ENCODE peak calls at places on chromosomes 16 and 17, in four cellular contexts. One of them, this sample, is unnamed.

GRCh38 chr17:17714261-17714866 is 33.1 kb downstream of the RAI1 start:
- DNase-seq in tibial artery: no peak
- DNase-seq in tibial nerve: no peak
- DNase-seq in left ventricle myocardium inferior: no peak
- DNase-seq in this sample: no peak

GRCh38 chr16:27229891-27230470 is 26.7 kb downstream of the KDM8 start:
- DNase-seq in tibial artery: no peak
- DNase-seq in tibial nerve: no peak
- DNase-seq in left ventricle myocardium inferior: no peak
- DNase-seq in this sample: peak; percentile 35

GRCh38 chr17:34178047-34178446 is 77.0 kb upstream of the CCL2 start:
- DNase-seq in left ventricle myocardium inferior: no peak
- DNase-seq in tibial artery: no peak
- DNase-seq in tibial nerve: no peak
- DNase-seq in this sample: no peak

GRCh38 chr16:4212934-4213296 is 29.0 kb downstream of the SRL start:
- DNase-seq in tibial nerve: no peak
- DNase-seq in tibial artery: no peak
- DNase-seq in left ventricle myocardium inferior: no peak
- DNase-seq in this sample: no peak

GRCh38 chr16:60945225-60945624 is 1091.0 kb downstream of the CDH8 start:
- DNase-seq in tibial nerve: no peak
- DNase-seq in tibial artery: no peak
- DNase-seq in left ventricle myocardium inferior: no peak
- DNase-seq in this sample: no peak

GRCh38 chr17:49363251-49363650 is 1.2 kb upstream of the ZNF652 start:
- DNase-seq in tibial nerve: no peak
- DNase-seq in tibial artery: no peak
- DNase-seq in left ventricle myocardium inferior: no peak
- DNase-seq in this sample: no peak

GRCh38 chr16:85396879-85397871 is 215.9 kb upstream of the GSE1 start:
- DNase-seq in tibial artery: peak; percentile 20
- DNase-seq in tibial nerve: no peak
- DNase-seq in left ventricle myocardium inferior: peak; percentile 15
- DNase-seq in this sample: peak; percentile 40

GRCh38 chr16:29126621-29127020 is 141.8 kb downstream of the LAT start:
- DNase-seq in tibial nerve: no peak
- DNase-seq in tibial artery: no peak
- DNase-seq in left ventricle myocardium inferior: no peak
- DNase-seq in this sample: no peak

GRCh38 chr17:17843096-17843495 is 6.3 kb upstream of the SREBF1 start:
- DNase-seq in tibial nerve: no peak
- DNase-seq in left ventricle myocardium inferior: no peak
- DNase-seq in tibial artery: no peak
- DNase-seq in this sample: no peak

GRCh38 chr16:89315791-89316581 is 98.5 kb downstream of the ZNF778 start:
- DNase-seq in tibial artery: peak; percentile 37
- DNase-seq in left ventricle myocardium inferior: peak; percentile 42
- DNase-seq in tibial nerve: no peak
- DNase-seq in this sample: peak; percentile 63

GRCh38 chr17:63304704-63305261 is 141.3 kb downstream of the CYB561 start:
- DNase-seq in tibial nerve: no peak
- DNase-seq in tibial artery: no peak
- DNase-seq in left ventricle myocardium inferior: no peak
- DNase-seq in this sample: no peak
- H3K4me1 ChIP-seq in tibial nerve: no peaks in the 10 kb centered on the region
- H3K4me1 ChIP-seq in tibial artery: no peaks in the 10 kb centered on the region
- H3K4me1 ChIP-seq in left ventricle myocardium inferior: no peaks in the 10 kb centered on the region
- H3K4me1 ChIP-seq in this sample: no peaks in the 10 kb centered on the region

GRCh38 chr17:30433514-30433913 is 43.7 kb upstream of the GOSR1 start:
- DNase-seq in tibial artery: no peak
- DNase-seq in tibial nerve: no peak
- DNase-seq in left ventricle myocardium inferior: no peak
- DNase-seq in this sample: no peak
- H3K4me3 ChIP-seq in tibial artery: no peak overlapping the region
- H3K4me3 ChIP-seq in tibial nerve: no peak overlapping the region
- H3K4me3 ChIP-seq in left ventricle myocardium inferior: no peak overlapping the region
- H3K4me3 ChIP-seq in this sample: no peak overlapping the region

GRCh38 chr17:10116267-10116666 is 82.1 kb downstream of the GAS7 start:
- DNase-seq in tibial nerve: no peak
- DNase-seq in tibial artery: no peak
- DNase-seq in left ventricle myocardium inferior: no peak
- DNase-seq in this sample: no peak

GRCh38 chr17:10115536-10115932 is 82.9 kb downstream of the GAS7 start:
- DNase-seq in tibial artery: no peak
- DNase-seq in left ventricle myocardium inferior: no peak
- DNase-seq in tibial nerve: no peak
- DNase-seq in this sample: no peak

GRCh38 chr17:10116676-10117075 is 81.7 kb downstream of the GAS7 start:
- DNase-seq in left ventricle myocardium inferior: no peak
- DNase-seq in tibial artery: no peak
- DNase-seq in tibial nerve: no peak
- DNase-seq in this sample: no peak

GRCh38 chr17:10117085-10117484 is 81.3 kb downstream of the GAS7 start:
- DNase-seq in left ventricle myocardium inferior: no peak
- DNase-seq in tibial artery: no peak
- DNase-seq in tibial nerve: no peak
- DNase-seq in this sample: no peak

GRCh38 chr17:10114931-10115535 is 83.4 kb downstream of the GAS7 start:
- DNase-seq in tibial nerve: peak; percentile 91
- DNase-seq in left ventricle myocardium inferior: peak; percentile 94
- DNase-seq in tibial artery: peak; percentile 97
- DNase-seq in this sample: peak; percentile 89
- H3K27ac ChIP-seq in tibial nerve: peak overlapping the region; percentile 91
- H3K27ac ChIP-seq in left ventricle myocardium inferior: peak overlapping the region; percentile 94
- H3K27ac ChIP-seq in tibial artery: peak overlapping the region; percentile 84
- H3K27ac ChIP-seq in this sample: peak overlapping the region; percentile 87

GRCh38 chr16:14564881-14565687 is 65.0 kb downstream of the PARN start:
- DNase-seq in tibial nerve: no peak
- DNase-seq in left ventricle myocardium inferior: no peak
- DNase-seq in tibial artery: no peak
- DNase-seq in this sample: no peak
- H3K4me1 ChIP-seq in tibial nerve: no peaks in the 10 kb centered on the region
- H3K4me1 ChIP-seq in left ventricle myocardium inferior: peaks cover 32% of the 10 kb centered on the region
- H3K4me1 ChIP-seq in tibial artery: peaks cover 7% of the 10 kb centered on the region
- H3K4me1 ChIP-seq in this sample: peaks cover 47% of the 10 kb centered on the region

DNA sequence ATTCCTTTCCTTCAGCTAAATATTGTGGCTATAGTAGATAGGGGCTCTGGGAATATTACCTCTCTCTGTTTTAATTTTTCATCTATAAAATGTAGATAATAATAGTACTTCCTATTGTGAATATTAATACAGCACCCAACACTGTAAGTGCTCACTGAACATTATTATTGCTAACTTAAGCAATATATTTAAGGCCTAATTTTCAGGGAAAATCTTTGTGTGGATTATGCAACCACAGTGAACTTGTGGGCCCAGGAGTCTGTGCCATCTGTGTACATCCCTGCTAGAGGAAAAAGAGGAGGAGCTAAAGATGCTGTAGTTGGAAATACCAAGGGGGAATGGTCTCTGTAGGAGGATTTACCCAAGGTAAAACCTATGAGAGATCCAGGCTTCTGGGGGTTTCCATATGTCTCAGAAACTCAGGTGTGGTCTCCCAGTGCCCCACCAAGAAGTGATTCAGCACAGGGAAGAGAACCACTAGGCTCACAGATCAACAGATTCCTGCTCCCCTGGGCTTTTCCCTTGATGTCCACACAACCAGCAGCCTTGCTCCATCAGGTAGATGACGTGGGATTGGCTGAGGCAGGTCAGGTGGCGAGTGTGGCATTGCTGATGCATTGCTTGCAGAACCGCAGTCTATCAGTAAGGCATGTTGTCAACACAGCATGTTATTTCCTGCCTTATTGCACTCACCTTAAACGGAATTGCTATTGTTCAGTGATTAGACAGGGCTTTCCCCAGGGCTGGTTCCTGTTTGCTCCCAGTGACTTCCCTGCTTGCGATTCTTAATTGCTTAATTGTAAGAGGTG is 1.6 kb upstream of the N4BP1 start:
- DNase-seq in tibial artery: no peak
- DNase-seq in tibial nerve: no peak
- DNase-seq in left ventricle myocardium inferior: no peak
- DNase-seq in this sample: peak; percentile 67
- H3K4me3 ChIP-seq in tibial artery: no peak overlapping the region
- H3K4me3 ChIP-seq in tibial nerve: no peak overlapping the region
- H3K4me3 ChIP-seq in left ventricle myocardium inferior: no peak overlapping the region
- H3K4me3 ChIP-seq in this sample: no peak overlapping the region

DNA sequence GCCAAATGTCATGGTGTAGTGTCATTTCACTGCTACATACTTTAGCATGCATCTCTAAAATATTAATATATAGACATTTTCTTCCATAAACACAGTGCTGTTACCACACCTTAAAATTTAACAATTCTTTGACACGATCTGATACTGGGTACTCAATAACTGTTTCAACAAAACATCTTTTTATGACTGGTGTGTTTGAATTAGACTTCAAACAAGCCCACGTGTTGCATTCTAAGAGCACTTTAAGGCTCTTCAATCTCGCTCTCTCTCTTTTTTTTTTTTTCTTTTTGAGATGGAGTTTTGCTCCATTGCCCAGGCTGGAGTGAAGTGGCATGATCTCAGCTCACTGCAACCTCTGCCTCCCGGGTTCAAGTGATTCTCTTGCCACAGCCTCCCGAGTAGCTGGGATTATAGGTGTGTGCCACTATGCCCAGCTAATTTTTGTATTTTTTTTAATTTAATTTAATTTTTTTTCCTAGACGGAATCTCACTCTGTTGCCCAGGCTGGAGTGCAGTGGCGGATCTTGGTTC is 15.8 kb upstream of the SLC46A1 start:
- DNase-seq in tibial artery: no peak
- DNase-seq in left ventricle myocardium inferior: no peak
- DNase-seq in tibial nerve: no peak
- DNase-seq in this sample: no peak
- H3K27ac ChIP-seq in tibial artery: no peak overlapping the region
- H3K27ac ChIP-seq in left ventricle myocardium inferior: no peak overlapping the region
- H3K27ac ChIP-seq in tibial nerve: no peak overlapping the region
- H3K27ac ChIP-seq in this sample: no peak overlapping the region

GRCh38 chr17:64091116-64091515 is 38.8 kb downstream of the ERN1 start:
- DNase-seq in tibial artery: no peak
- DNase-seq in tibial nerve: no peak
- DNase-seq in left ventricle myocardium inferior: no peak
- DNase-seq in this sample: no peak
- H3K4me1 ChIP-seq in tibial artery: no peaks in the 10 kb centered on the region
- H3K4me1 ChIP-seq in tibial nerve: no peaks in the 10 kb centered on the region
- H3K4me1 ChIP-seq in left ventricle myocardium inferior: peaks cover 9% of the 10 kb centered on the region
- H3K4me1 ChIP-seq in this sample: peaks cover 54% of the 10 kb centered on the region

DNA sequence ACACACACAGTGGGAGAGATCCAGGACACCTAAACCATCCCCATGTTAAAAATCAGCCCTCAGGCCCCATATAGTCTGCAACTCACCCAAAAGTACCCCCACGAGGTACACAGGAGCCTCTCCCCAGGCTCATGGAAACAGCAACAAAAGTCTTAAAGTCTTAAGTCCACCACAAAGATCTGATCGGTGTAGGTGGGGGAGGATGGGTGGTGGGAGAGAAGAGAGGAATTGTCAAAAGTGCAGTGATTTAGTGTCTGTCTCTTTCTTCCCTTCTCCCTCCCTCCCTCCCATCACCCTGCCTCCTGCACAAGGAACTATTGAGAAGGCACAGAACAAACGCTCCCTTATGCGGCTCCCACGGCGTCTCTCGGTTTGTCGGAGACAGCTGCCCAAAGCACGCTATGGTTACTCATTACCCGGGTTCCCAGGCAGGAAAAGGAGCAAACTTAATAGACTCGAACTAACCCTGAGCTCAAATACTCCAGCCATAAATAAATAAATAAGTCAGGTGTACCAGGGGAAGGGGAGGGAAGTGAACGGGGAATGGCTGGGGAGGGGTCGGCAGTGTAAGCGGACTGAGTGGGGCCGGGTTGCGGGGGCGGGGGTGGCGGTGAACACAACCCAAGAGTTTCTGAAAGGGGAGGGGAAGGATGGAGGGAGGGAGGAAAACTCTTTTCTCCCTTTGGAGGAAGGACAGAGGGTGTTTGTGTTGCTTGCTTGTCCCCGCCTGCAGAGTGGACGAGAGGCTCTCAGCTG is 477.4 kb downstream of the SLC39A11 start:
- DNase-seq in tibial artery: no peak
- DNase-seq in tibial nerve: no peak
- DNase-seq in left ventricle myocardium inferior: no peak
- DNase-seq in this sample: no peak
- H3K4me3 ChIP-seq in tibial artery: no peak overlapping the region
- H3K4me3 ChIP-seq in tibial nerve: no peak overlapping the region
- H3K4me3 ChIP-seq in left ventricle myocardium inferior: no peak overlapping the region
- H3K4me3 ChIP-seq in this sample: no peak overlapping the region

This sample was measured in lower lobe of right lung.